ENCODE peak calls at places on chromosomes 6 and 20, in four cellular contexts. C is H1, B is GM12878, P is HepG2. S is an unnamed sample.

GRCh38 chr6:62043079-62043478 is 242.9 kb downstream of the KHDRBS2 start:
- DNase-seq in C (no peak), B (no peak), P (no peak), S (no peak)

GRCh38 chr6:2103644-2104523 is 141.5 kb downstream of the GMDS start:
- DNase-seq in C (no peak), B (peak), P (peak), S (peak)

GRCh38 chr6:126083875-126084274 is 97.5 kb downstream of the TRMT11 start:
- DNase-seq in C (no peak), B (no peak), P (no peak), S (no peak)

GRCh38 chr20:11826334-11826733 is 91.4 kb upstream of the BTBD3 start:
- DNase-seq in C (no peak), B (no peak), P (no peak), S (no peak)

GRCh38 chr6:33958208-33958862 is 154.5 kb upstream of the MLN start:
- DNase-seq in C (peak), B (no peak), P (peak), S (peak)

GRCh38 chr20:539848-540247 is 3.7 kb downstream of the CSNK2A1 start:
- DNase-seq in C (no peak), B (no peak), P (peak), S (peak)

GRCh38 chr6:170144952-170145587 is 145.8 kb downstream of the DLL1 start:
- DNase-seq in C (no peak), B (no peak), P (no peak), S (no peak)

GRCh38 chr20:58233881-58234528 is 5.6 kb upstream of the ANKRD60 start:
- DNase-seq in C (peak), B (no peak), P (peak), S (peak)

GRCh38 chr20:39524371-39524911 is 562.3 kb downstream of the DHX35 start:
- DNase-seq in C (no peak), B (no peak), P (no peak), S (no peak)

GRCh38 chr6:71444222-71444621 is 155.6 kb downstream of the OGFRL1 start:
- DNase-seq in C (no peak), B (no peak), P (peak), S (no peak)

GRCh38 chr20:41124451-41125094 is 12.8 kb upstream of the PLCG1 start:
- DNase-seq in C (no peak), B (no peak), P (no peak), S (no peak)

GRCh38 chr6:1636971-1637871 is 27.5 kb downstream of the FOXC1 start:
- DNase-seq in C (no peak), B (no peak), P (no peak), S (no peak)

GRCh38 chr20:36399147-36399968 is 93.2 kb downstream of the DLGAP4 start:
- DNase-seq in C (peak), B (no peak), P (peak), S (peak)

GRCh38 chr6:122207794-122208193 is 191.7 kb upstream of the HSF2 start:
- DNase-seq in C (no peak), B (no peak), P (no peak), S (no peak)

GRCh38 chr20:59604770-59605665 is 678 bp downstream of the PHACTR3 start:
- DNase-seq in C (peak), B (no peak), P (no peak), S (no peak)

GRCh38 chr20:11140359-11140758 is 466.6 kb upstream of the JAG1 start:
- DNase-seq in C (no peak), B (no peak), P (no peak), S (no peak)

GRCh38 chr20:4813076-4813838 is 91.5 kb downstream of the PRND start:
- DNase-seq in C (no peak), B (peak), P (no peak), S (no peak)

GRCh38 chr6:30876039-30876730 is 8.1 kb upstream of the DDR1 start:
- DNase-seq in C (no peak), B (no peak), P (no peak), S (no peak)

GRCh38 chr6:57254055-57254717 is 32.1 kb upstream of the RAB23 start:
- DNase-seq in C (no peak), B (no peak), P (peak), S (no peak)

GRCh38 chr6:136682292-136682691 is 110.0 kb downstream of the MAP3K5 start:
- DNase-seq in C (no peak), B (no peak), P (no peak), S (no peak)

GRCh38 chr6:135525550-135525949 is 28.0 kb upstream of the AHI1 start:
- DNase-seq in C (no peak), B (no peak), P (no peak), S (peak)

GRCh38 chr6:149636116-149636515 is 12.4 kb downstream of the KATNA1 start:
- DNase-seq in C (no peak), B (no peak), P (no peak), S (no peak)
- TF ChIP-seq CBX5 in C (no peak), B (no peak), P (no peak), S (no peak)

DNA sequence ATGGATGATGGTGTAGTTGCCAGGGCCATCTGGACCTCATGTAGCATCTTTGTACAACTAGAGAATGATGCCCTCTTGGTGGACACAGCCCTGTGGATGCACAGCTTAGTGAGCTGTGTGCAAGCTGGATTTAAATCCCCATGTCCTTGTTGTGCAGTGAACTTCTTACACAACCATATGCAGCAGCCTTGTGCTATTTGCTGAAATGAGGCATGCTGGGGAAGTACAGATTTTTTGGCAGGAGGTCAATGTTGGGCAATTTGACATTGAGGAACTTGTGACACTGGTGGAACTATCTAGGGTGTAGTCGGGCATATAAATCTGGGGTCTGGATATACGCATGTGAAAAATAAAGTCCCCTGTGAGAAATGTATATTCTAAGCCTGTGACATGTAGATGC is 5.8 kb upstream of the CDC5L start:
- DNase-seq in C (no peak), B (no peak), P (peak), S (no peak)
- TF ChIP-seq CBX5 in C (no peak), B (no peak), P (no peak), S (no peak)

GRCh38 chr6:167815296-167815980 is 11.3 kb upstream of the AFDN start:
- DNase-seq in C (no peak), B (no peak), P (no peak), S (peak)
- TF ChIP-seq CBX5 in C (no peak), B (no peak), P (no peak), S (no peak)

GRCh38 chr6:4449409-4449808 is 314.0 kb upstream of the ECI2 start:
- DNase-seq in C (no peak), B (no peak), P (no peak), S (no peak)
- TF ChIP-seq CBX5 in C (no peak), B (no peak), P (no peak), S (no peak)

DNA sequence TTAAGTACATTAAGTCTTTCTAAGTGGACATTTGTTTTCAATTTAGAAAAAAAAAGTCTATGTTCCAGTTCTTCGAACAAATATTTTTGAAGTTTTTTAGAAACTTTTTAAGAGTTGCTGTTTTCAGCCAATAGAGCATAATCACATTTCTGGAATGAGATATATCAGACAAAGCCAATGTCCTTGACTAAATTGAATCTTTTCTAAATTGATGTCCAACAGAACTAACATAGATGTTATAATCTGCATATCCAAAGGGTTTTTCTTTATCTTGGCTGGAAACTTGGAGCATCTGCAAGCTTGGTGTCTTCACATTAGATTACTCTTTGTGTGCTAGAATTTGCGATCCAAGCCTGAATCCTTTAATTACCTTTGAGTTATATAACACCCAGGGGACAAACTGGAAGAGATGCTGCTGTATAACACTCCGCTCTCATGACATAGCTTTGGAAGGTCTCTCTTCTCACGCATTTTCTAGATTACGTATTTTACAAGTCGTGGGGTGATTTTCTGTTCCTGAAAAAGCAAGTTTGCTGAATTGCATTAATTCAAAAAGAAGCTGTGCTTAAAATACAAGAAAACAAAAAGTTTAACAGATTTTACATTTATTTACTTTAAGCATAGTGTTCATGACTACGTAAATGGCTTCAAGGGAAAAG is 64.4 kb upstream of the FUCA2 start:
- DNase-seq in C (no peak), B (no peak), P (no peak), S (no peak)
- TF ChIP-seq CBX5 in C (no peak), B (no peak), P (no peak), S (no peak)

DNA sequence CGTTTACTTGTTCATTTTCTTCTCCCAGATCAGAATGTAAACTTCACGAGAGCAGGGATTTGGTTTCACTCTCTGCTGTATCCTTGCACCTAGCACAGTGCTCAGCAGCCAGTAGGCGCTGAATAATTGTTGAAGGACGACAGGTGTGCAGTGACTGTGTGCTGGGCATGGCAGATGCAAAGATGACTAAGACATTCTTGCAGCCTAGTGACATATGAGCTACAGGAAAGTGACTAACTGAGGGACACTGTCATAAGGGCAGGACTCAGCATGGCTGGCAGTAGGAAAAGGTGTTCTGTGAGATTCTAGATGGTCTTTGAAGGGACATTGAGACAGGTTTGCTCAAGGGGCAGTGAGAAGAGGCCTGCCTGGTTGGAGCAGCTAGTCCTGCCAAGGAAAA is 4.0 kb upstream of the B4GALT5 start:
- DNase-seq in C (no peak), B (no peak), P (peak), S (peak)
- TF ChIP-seq CBX5 in C (no peak), B (no peak), P (no peak), S (no peak)

GRCh38 chr6:128397996-128398395 is 122.4 kb downstream of the PTPRK start:
- DNase-seq in C (no peak), B (no peak), P (no peak), S (no peak)
- TF ChIP-seq CBX5 in C (no peak), B (no peak), P (no peak), S (no peak)

GRCh38 chr6:41367700-41368099 is 32.3 kb downstream of the NCR2 start:
- DNase-seq in C (peak), B (no peak), P (peak), S (peak)
- TF ChIP-seq CBX5 in C (no peak), B (no peak), P (no peak), S (no peak)

GRCh38 chr6:119344306-119344705 is 5.3 kb downstream of the MAN1A1 start:
- DNase-seq in C (no peak), B (no peak), P (peak), S (peak)

GRCh38 chr6:119343573-119344146 is 5.9 kb downstream of the MAN1A1 start:
- DNase-seq in C (no peak), B (no peak), P (peak), S (no peak)

GRCh38 chr6:119343167-119343566 is 6.4 kb downstream of the MAN1A1 start:
- DNase-seq in C (no peak), B (no peak), P (no peak), S (no peak)

GRCh38 chr6:119340766-119341487 is 8.6 kb downstream of the MAN1A1 start:
- DNase-seq in C (peak), B (no peak), P (no peak), S (no peak)

DNA sequence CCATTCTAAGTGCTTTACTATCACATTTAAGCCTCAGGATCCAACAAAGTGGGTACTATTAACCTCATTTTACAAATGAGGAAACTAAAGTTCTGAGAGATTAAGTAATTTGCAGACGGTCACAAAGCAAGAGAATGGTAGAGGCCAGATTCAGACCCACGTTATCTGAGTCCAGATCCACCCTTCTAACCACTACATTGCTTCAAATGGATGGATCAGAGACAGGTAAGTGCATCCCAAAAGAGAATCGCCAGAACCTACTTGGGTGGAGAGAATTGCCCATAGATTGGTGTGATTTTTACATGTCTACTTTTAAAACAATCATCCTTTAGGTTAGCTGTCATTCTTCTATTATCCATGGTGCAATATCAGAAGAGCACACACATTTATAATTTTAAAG is 7.1 kb downstream of the MAN1A1 start:
- DNase-seq in C (no peak), B (no peak), P (no peak), S (no peak)
- TF ChIP-seq CBX5 in C (no peak), B (no peak), P (no peak), S (no peak)

GRCh38 chr6:10271982-10272381 is 142.9 kb downstream of the TFAP2A start:
- DNase-seq in C (no peak), B (no peak), P (no peak), S (no peak)
- TF ChIP-seq CBX5 in C (no peak), B (no peak), P (no peak), S (no peak)

S was measured in K562.